ENCODE peak calls at places on chromosomes 16 and 17, in five cellular contexts. I is CD4-positive, alpha-beta memory T cell; X is adipocyte; N is neuronal stem cell; A is NT2/D1. S is an unnamed sample. For H3K4me1 and H3K36me3, the result is how much of the 10 kb centered on the place peaks cover.

GRCh38 chr16:17638134-17638533 is 167.4 kb upstream of the XYLT1 start:
- DNase-seq in I (no peak), X (no peak), N (no peak), A (no peak), S (no peak)

GRCh38 chr17:52297230-52298010 is 138.9 kb upstream of the CA10 start:
- DNase-seq in I (no peak), X (no peak), N (no peak), A (no peak), S (peak)

GRCh38 chr16:12124742-12125141 is 148.2 kb downstream of the SNX29 start:
- DNase-seq in I (no peak), X (no peak), N (no peak), A (no peak), S (no peak)

GRCh38 chr16:4004206-4004605 is 112.0 kb downstream of the ADCY9 start:
- DNase-seq in I (no peak), X (no peak), N (no peak), A (no peak), S (no peak)

GRCh38 chr17:55911186-55911585 is 160.3 kb downstream of the PCTP start:
- DNase-seq in I (no peak), X (no peak), N (no peak), A (no peak), S (no peak)

GRCh38 chr16:67781548-67781921 is 24.8 kb downstream of the RANBP10 start:
- DNase-seq in I (no peak), X (no peak), N (no peak), A (no peak), S (no peak)

GRCh38 chr17:43778337-43779144 is at the start of gene DUSP3:
- DNase-seq in I (peak), X (peak), N (peak), A (peak), S (peak)

GRCh38 chr17:82062076-82062983 is 3.3 kb downstream of the DUS1L start:
- DNase-seq in I (no peak), X (no peak), N (no peak), A (no peak), S (no peak)

GRCh38 chr17:15957608-15958307 is 12.8 kb downstream of the ADORA2B start:
- DNase-seq in I (no peak), X (no peak), N (no peak), A (no peak), S (no peak)

GRCh38 chr16:53821957-53822625 is 118.1 kb downstream of the FTO start:
- DNase-seq in I (no peak), X (peak), N (no peak), A (no peak), S (peak)

GRCh38 chr16:82192665-82193064 is 22.6 kb upstream of the MPHOSPH6 start:
- DNase-seq in I (no peak), X (peak), N (no peak), A (no peak), S (no peak)

GRCh38 chr16:75256871-75257343 is 5.5 kb upstream of the BCAR1 start:
- DNase-seq in I (no peak), X (peak), N (no peak), A (no peak), S (peak)

GRCh38 chr17:44556114-44556853 is 1.0 kb upstream of the FZD2 start:
- DNase-seq in I (no peak), X (peak), N (peak), A (peak), S (peak)

GRCh38 chr17:7997186-7997585 is 5.2 kb upstream of the GUCY2D start:
- DNase-seq in I (no peak), X (peak), N (no peak), A (no peak), S (no peak)

GRCh38 chr17:4958102-4958501 is 7.2 kb downstream of the ENO3 start:
- DNase-seq in I (no peak), X (no peak), N (no peak), A (no peak), S (no peak)

GRCh38 chr17:63454915-63455314 is 8.8 kb upstream of the CYB561 start:
- DNase-seq in I (no peak), X (no peak), N (no peak), A (no peak), S (no peak)

GRCh38 chr16:28592511-28592910 is 4.3 kb downstream of the SULT1A2 start:
- DNase-seq in I (no peak), X (no peak), N (no peak), A (no peak), S (no peak)

GRCh38 chr16:12417830-12418229 is 385.9 kb downstream of the CPPED1 start:
- DNase-seq in I (no peak), X (no peak), N (no peak), A (no peak), S (no peak)

GRCh38 chr17:82242977-82243647 is 14.3 kb downstream of the SLC16A3 start:
- DNase-seq in I (no peak), X (peak), N (no peak), A (no peak), S (no peak)

GRCh38 chr17:16286947-16287562 is 66.2 kb downstream of the CENPV start:
- DNase-seq in I (no peak), X (peak), N (no peak), A (no peak), S (no peak)

GRCh38 chr16:50298591-50299507 is 32.5 kb downstream of the ADCY7 start:
- DNase-seq in I (no peak), X (no peak), N (no peak), A (no peak), S (peak)

GRCh38 chr16:19084139-19084538 is 16.7 kb downstream of the COQ7 start:
- DNase-seq in I (no peak), X (no peak), N (no peak), A (no peak), S (no peak)

GRCh38 chr16:50245417-50246298 is 20.7 kb upstream of the ADCY7 start:
- DNase-seq in I (peak), X (peak), N (no peak), A (no peak), S (peak)

GRCh38 chr16:86570542-86571196 is 4.0 kb downstream of the FOXC2 start:
- DNase-seq in I (no peak), X (peak), N (no peak), A (no peak), S (no peak)

GRCh38 chr17:65487161-65487560 is 74.3 kb downstream of the AXIN2 start:
- DNase-seq in I (no peak), X (no peak), N (no peak), A (no peak), S (no peak)

GRCh38 chr16:22089910-22090309 is 2.4 kb upstream of the VWA3A start:
- DNase-seq in I (no peak), X (no peak), N (no peak), A (no peak), S (no peak)

GRCh38 chr16:27245276-27246231 is 23.0 kb downstream of the NSMCE1 start:
- DNase-seq in I (no peak), X (no peak), N (no peak), A (no peak), S (no peak)
- H3K4me1 ChIP-seq in I (under half), X (half or more), N (under half), A (under half), S (under half)

GRCh38 chr17:49830605-49831004 is 17.3 kb downstream of the TAC4 start:
- DNase-seq in I (no peak), X (no peak), N (no peak), A (no peak), S (no peak)
- H3K36me3 ChIP-seq in I (half or more), X (half or more), N (under half), A (half or more), S (under half)

GRCh38 chr17:79811036-79811887 is 14.4 kb upstream of the CBX8 start:
- DNase-seq in I (no peak), X (no peak), N (no peak), A (no peak), S (peak)
- H3K4me1 ChIP-seq in I (under half), X (under half), N (under half), A (under half), S (under half)

DNA sequence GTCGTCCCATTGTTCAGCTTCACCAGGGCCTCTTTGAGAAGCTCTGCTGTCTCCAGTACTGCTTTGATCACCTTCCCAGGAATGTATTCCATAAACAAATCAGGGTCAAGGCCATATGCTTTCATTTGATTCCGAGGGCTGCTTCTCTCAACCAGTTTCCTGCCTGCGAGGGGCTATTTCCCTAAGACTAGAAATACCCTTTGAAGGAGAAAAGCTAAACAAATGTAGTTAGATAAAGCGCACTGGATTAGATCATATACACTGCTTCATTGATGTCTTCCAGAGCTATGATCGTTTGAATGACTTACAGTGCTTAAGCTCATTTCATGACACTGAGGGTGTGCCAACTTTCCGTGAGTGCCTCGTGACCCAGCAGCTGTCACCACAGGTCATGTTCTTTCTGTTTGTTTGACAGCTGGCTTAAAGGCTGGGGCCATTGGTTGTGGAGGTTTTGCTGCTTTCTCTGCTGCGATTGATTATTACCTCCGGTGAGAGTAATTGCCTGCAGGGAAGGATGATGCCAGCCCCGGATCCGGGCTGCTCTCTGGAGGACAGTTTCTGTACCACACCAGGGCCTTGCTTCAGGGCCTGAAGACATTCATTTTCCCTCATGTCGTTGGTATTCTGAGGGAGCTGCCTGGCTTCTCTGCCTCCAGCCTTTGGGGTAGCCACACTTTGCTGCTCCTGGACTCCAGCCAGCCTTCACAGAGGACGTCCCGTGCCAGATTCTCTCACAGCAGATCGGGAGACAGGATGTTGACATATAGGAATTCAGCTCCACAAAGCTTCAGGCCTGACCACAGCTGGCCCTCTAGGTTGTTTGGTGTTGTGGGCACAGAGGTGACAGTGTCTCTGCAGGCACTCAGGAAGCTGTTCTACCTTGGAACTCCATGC is 3.9 kb downstream of the TIMM22 start:
- DNase-seq in I (no peak), X (peak), N (no peak), A (no peak), S (no peak)
- H3K36me3 ChIP-seq in I (under half), X (under half), N (under half), A (half or more), S (under half)

GRCh38 chr17:18107971-18108370 is 585 bp upstream of the MYO15A start:
- DNase-seq in I (no peak), X (no peak), N (no peak), A (no peak), S (no peak)

GRCh38 chr17:18110636-18111145 is 2.1 kb downstream of the MYO15A start:
- DNase-seq in I (no peak), X (no peak), N (no peak), A (no peak), S (no peak)

GRCh38 chr17:18109935-18110334 is 1.4 kb downstream of the MYO15A start:
- DNase-seq in I (no peak), X (no peak), N (no peak), A (no peak), S (no peak)

GRCh38 chr17:18108400-18109312 is at the start of gene MYO15A:
- DNase-seq in I (no peak), X (no peak), N (no peak), A (no peak), S (no peak)

DNA sequence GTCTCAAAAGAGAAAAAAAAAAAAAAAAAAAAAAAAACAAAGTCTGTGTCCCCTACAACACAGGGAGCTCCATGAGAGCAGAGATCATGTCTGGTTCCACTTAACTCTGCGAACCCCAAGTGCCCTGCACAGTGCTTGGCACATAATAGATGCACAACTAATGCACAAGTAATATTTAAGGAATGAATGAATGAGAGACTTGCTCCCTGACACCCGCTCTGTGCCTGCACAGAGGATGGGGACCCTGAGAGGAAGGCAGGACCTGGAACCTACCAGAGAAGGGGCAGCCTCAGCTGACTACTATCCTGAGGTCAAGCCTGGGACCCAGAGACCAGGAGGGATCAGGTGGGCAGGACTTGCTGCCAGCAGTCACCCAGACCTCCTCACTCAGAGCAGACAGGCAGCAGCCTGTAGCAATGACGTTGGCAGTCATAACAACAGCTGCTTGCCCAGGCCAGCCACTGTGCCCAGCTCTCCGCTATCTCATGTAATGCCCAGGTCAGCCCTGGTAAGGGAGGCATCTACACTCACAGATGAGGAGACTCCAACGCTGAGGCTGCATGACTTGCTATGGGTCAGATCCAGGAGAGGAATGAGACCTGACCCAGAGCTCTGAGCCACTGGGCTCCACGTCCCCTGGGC is 2.9 kb downstream of the MYO15A start:
- DNase-seq in I (no peak), X (no peak), N (no peak), A (no peak), S (no peak)
- H3K4me1 ChIP-seq in I (under half), X (under half), N (under half), A (under half), S (under half)

S was measured in Caco-2.